ENCODE peak calls at places on chromosome 4, in eight cellular contexts. G, T, Z, Y, W, E, A and D are unnamed samples.

GRCh38 chr4:138736362-138736761 is 279.2 kb upstream of the NOCT start:
- DNase-seq in G (no peak), T (no peak), Z (no peak), Y (no peak), W (peak), E (no peak), A (no peak), D (no peak)

GRCh38 chr4:75733369-75733768 is 9.0 kb downstream of the USO1 start:
- DNase-seq in G (no peak), T (no peak), Z (no peak), Y (no peak), W (no peak), E (no peak), A (no peak), D (no peak)

GRCh38 chr4:34572026-34572425 is 1672.3 kb downstream of the ARAP2 start:
- DNase-seq in G (no peak), T (no peak), Z (no peak), Y (no peak), W (no peak), E (no peak), A (no peak), D (no peak)

GRCh38 chr4:15682790-15683495 is 1.3 kb downstream of the FAM200B start:
- DNase-seq in G (no peak), T (no peak), Z (no peak), Y (no peak), W (peak), E (no peak), A (no peak), D (no peak)

GRCh38 chr4:51895158-51895557 is 52.2 kb downstream of the DCUN1D4 start:
- DNase-seq in G (no peak), T (no peak), Z (no peak), Y (no peak), W (no peak), E (no peak), A (no peak), D (no peak)

GRCh38 chr4:112170451-112170993 is 25.3 kb downstream of the FAM241A start:
- DNase-seq in G (peak), T (no peak), Z (no peak), Y (peak), W (peak), E (no peak), A (no peak), D (no peak)

GRCh38 chr4:40661803-40662202 is 32.1 kb upstream of the RBM47 start:
- DNase-seq in G (no peak), T (no peak), Z (no peak), Y (no peak), W (no peak), E (no peak), A (no peak), D (no peak)

GRCh38 chr4:39616651-39617050 is 22.0 kb downstream of the SMIM14 start:
- DNase-seq in G (no peak), T (no peak), Z (no peak), Y (no peak), W (peak), E (no peak), A (no peak), D (no peak)

GRCh38 chr4:7820031-7820825 is 119.4 kb downstream of the AFAP1 start:
- DNase-seq in G (no peak), T (no peak), Z (no peak), Y (no peak), W (no peak), E (no peak), A (no peak), D (no peak)

GRCh38 chr4:7112656-7113055 is 44.8 kb upstream of the GRPEL1 start:
- DNase-seq in G (no peak), T (no peak), Z (no peak), Y (no peak), W (no peak), E (no peak), A (no peak), D (no peak)

GRCh38 chr4:178970433-178971140 is 1528.3 kb upstream of the AGA start:
- DNase-seq in G (no peak), T (no peak), Z (no peak), Y (no peak), W (no peak), E (no peak), A (no peak), D (no peak)

GRCh38 chr4:78863254-78863869 is 75.9 kb downstream of the PAQR3 start:
- DNase-seq in G (no peak), T (no peak), Z (no peak), Y (no peak), W (no peak), E (no peak), A (no peak), D (no peak)

GRCh38 chr4:108533245-108533844 is 87.0 kb upstream of the RPL34 start:
- DNase-seq in G (no peak), T (no peak), Z (peak), Y (no peak), W (peak), E (no peak), A (no peak), D (no peak)

GRCh38 chr4:115355329-115355728 is 241.9 kb upstream of the NDST4 start:
- DNase-seq in G (no peak), T (no peak), Z (no peak), Y (no peak), W (no peak), E (no peak), A (no peak), D (no peak)

GRCh38 chr4:83364312-83364711 is 29.7 kb upstream of the HPSE start:
- DNase-seq in G (no peak), T (no peak), Z (no peak), Y (no peak), W (no peak), E (no peak), A (no peak), D (no peak)

GRCh38 chr4:87117051-87117729 is 103.2 kb downstream of the KLHL8 start:
- DNase-seq in G (no peak), T (no peak), Z (no peak), Y (no peak), W (no peak), E (no peak), A (no peak), D (no peak)

GRCh38 chr4:105978684-105979296 is 83.5 kb downstream of the NPNT start:
- DNase-seq in G (peak), T (no peak), Z (no peak), Y (peak), W (peak), E (no peak), A (no peak), D (no peak)

GRCh38 chr4:6562931-6563901 is 11.8 kb upstream of the MAN2B2 start:
- DNase-seq in G (no peak), T (no peak), Z (peak), Y (no peak), W (no peak), E (no peak), A (no peak), D (no peak)

GRCh38 chr4:121126449-121127006 is 37.6 kb downstream of the TNIP3 start:
- DNase-seq in G (no peak), T (no peak), Z (no peak), Y (no peak), W (no peak), E (no peak), A (no peak), D (no peak)

GRCh38 chr4:10738826-10739489 is 54.4 kb upstream of the CLNK start:
- DNase-seq in G (no peak), T (no peak), Z (no peak), Y (no peak), W (peak), E (no peak), A (no peak), D (no peak)

GRCh38 chr4:137471461-137471860 is 60.8 kb downstream of the PCDH18 start:
- DNase-seq in G (no peak), T (no peak), Z (no peak), Y (no peak), W (no peak), E (no peak), A (no peak), D (no peak)

GRCh38 chr4:140568507-140569306 is at the start of gene UCP1:
- DNase-seq in G (no peak), T (no peak), Z (peak), Y (no peak), W (no peak), E (no peak), A (no peak), D (no peak)

GRCh38 chr4:102574317-102574716 is 73.2 kb downstream of the NFKB1 start:
- DNase-seq in G (no peak), T (no peak), Z (no peak), Y (no peak), W (peak), E (no peak), A (no peak), D (no peak)

GRCh38 chr4:102772738-102773340 is 12.1 kb upstream of the MANBA start:
- DNase-seq in G (no peak), T (no peak), Z (no peak), Y (no peak), W (no peak), E (no peak), A (no peak), D (no peak)

GRCh38 chr4:150402968-150403367 is 179.0 kb upstream of the MAB21L2 start:
- DNase-seq in G (no peak), T (no peak), Z (peak), Y (no peak), W (no peak), E (no peak), A (no peak), D (no peak)

GRCh38 chr4:172177382-172177781 is 364.2 kb downstream of the GALNTL6 start:
- DNase-seq in G (no peak), T (no peak), Z (no peak), Y (no peak), W (no peak), E (no peak), A (no peak), D (no peak)

GRCh38 chr4:153668647-153669046 is 15.4 kb upstream of the TLR2 start:
- DNase-seq in G (no peak), T (no peak), Z (no peak), Y (no peak), W (peak), E (no peak), A (no peak), D (no peak)

GRCh38 chr4:92305878-92306520 is 2.2 kb downstream of the GRID2 start:
- DNase-seq in G (no peak), T (peak), Z (no peak), Y (no peak), W (no peak), E (no peak), A (no peak), D (no peak)

GRCh38 chr4:83011779-83012630 is 1.4 kb upstream of the LIN54 start:
- DNase-seq in G (no peak), T (peak), Z (peak), Y (no peak), W (no peak), E (peak), A (no peak), D (no peak)

GRCh38 chr4:112951362-112951962 is 98.0 kb upstream of the ANK2 start:
- DNase-seq in G (no peak), T (no peak), Z (no peak), Y (no peak), W (peak), E (no peak), A (no peak), D (no peak)

GRCh38 chr4:150323551-150324325 is 245.5 kb downstream of the DCLK2 start:
- DNase-seq in G (no peak), T (no peak), Z (no peak), Y (no peak), W (peak), E (no peak), A (no peak), D (no peak)